ENCODE peak calls at places on chromosome 4, in six cellular contexts. Z is tibial artery, O is neural crest cell, J is left kidney, D is DMS 273 treated with DMSO at 0.1 percent for 48 hours, Y is pancreas. P is an unnamed sample.

GRCh38 chr4:121421594-121421993 is 40.8 kb upstream of the QRFPR start:
- DNase-seq in Z (no peak), O (no peak), J (no peak), D (no peak), Y (no peak), P (no peak)

GRCh38 chr4:24321637-24322036 is 262.7 kb downstream of the DHX15 start:
- DNase-seq in Z (no peak), O (no peak), J (no peak), D (no peak), Y (no peak), P (no peak)

GRCh38 chr4:26192921-26193894 is 127.6 kb upstream of the RBPJ start:
- DNase-seq in Z (no peak), O (no peak), J (peak), D (no peak), Y (no peak), P (no peak)

GRCh38 chr4:153764611-153765368 is 5.0 kb upstream of the RNF175 start:
- DNase-seq in Z (no peak), O (no peak), J (peak), D (no peak), Y (no peak), P (no peak)

GRCh38 chr4:155602351-155603140 is 64.1 kb upstream of the GUCY1A1 start:
- DNase-seq in Z (no peak), O (no peak), J (no peak), D (no peak), Y (no peak), P (no peak)

GRCh38 chr4:77194989-77195388 is 38.0 kb downstream of the CCNG2 start:
- DNase-seq in Z (no peak), O (no peak), J (no peak), D (no peak), Y (no peak), P (no peak)

GRCh38 chr4:1201851-1202525 is 29.6 kb upstream of the SPON2 start:
- DNase-seq in Z (peak), O (no peak), J (peak), D (no peak), Y (peak), P (no peak)

GRCh38 chr4:55364691-55365346 is 18.8 kb downstream of the SRD5A3 start:
- DNase-seq in Z (no peak), O (no peak), J (no peak), D (no peak), Y (no peak), P (no peak)

GRCh38 chr4:105934381-105934780 is 39.1 kb downstream of the NPNT start:
- DNase-seq in Z (no peak), O (no peak), J (no peak), D (no peak), Y (no peak), P (no peak)

GRCh38 chr4:2788532-2789103 is 4.3 kb upstream of the SH3BP2 start:
- DNase-seq in Z (peak), O (no peak), J (peak), D (no peak), Y (peak), P (no peak)

GRCh38 chr4:137393043-137393442 is 139.3 kb downstream of the PCDH18 start:
- DNase-seq in Z (no peak), O (peak), J (peak), D (no peak), Y (no peak), P (no peak)

P was measured in prostate gland.